ENCODE peak calls at places on chromosome 11, in five cellular contexts. I is upper lobe of left lung, M is K562, Y is HepG2, W is GM12878. X is an unnamed sample.

GRCh38 chr11:9625728-9626127 is 38.1 kb upstream of the SWAP70 start:
- ATAC-seq in Y (no peak), M (peak), I (no peak), W (no peak), X (no peak)

GRCh38 chr11:18332302-18332701 is 9.9 kb downstream of the GTF2H1 start:
- ATAC-seq in W (peak), I (no peak), Y (no peak), M (no peak), X (no peak)

GRCh38 chr11:1298695-1299492 is 10.5 kb downstream of the TOLLIP start:
- ATAC-seq in W (no peak), I (peak), Y (peak), M (peak), X (peak)

GRCh38 chr11:60310407-60310998 is 16.6 kb upstream of the MS4A6E start:
- ATAC-seq in W (peak), M (no peak), I (no peak), Y (no peak), X (peak)

GRCh38 chr11:75225794-75226193 is 14.8 kb upstream of the TPBGL start:
- ATAC-seq in Y (no peak), M (no peak), W (no peak), I (no peak), X (no peak)

GRCh38 chr11:38123673-38124072 is 1525.6 kb upstream of the RAG2 start:
- ATAC-seq in I (no peak), M (no peak), Y (no peak), W (no peak), X (no peak)

GRCh38 chr11:105613183-105613582 is 3.3 kb downstream of the GRIA4 start:
- ATAC-seq in I (no peak), W (no peak), M (no peak), Y (no peak), X (no peak)

GRCh38 chr11:130964393-130964792 is 48.1 kb upstream of the SNX19 start:
- ATAC-seq in I (no peak), W (no peak), M (no peak), Y (no peak), X (no peak)

GRCh38 chr11:748007-748359 is 719 bp downstream of the TALDO1 start:
- ATAC-seq in I (peak), W (peak), Y (peak), M (peak), X (no peak)

GRCh38 chr11:118201966-118202365 is 22.8 kb downstream of the JAML start:
- ATAC-seq in M (no peak), I (no peak), Y (no peak), W (no peak), X (no peak)

GRCh38 chr11:27375370-27375769 is 12.4 kb upstream of the CCDC34 start:
- ATAC-seq in Y (peak), M (no peak), I (no peak), W (no peak), X (no peak)

GRCh38 chr11:113475160-113475761 is at the start of gene DRD2:
- ATAC-seq in Y (peak), W (no peak), I (no peak), M (peak), X (peak)

GRCh38 chr11:68167474-68167873 is 45.6 kb downstream of the KMT5B start:
- ATAC-seq in Y (no peak), W (no peak), M (no peak), I (no peak), X (no peak)

GRCh38 chr11:77002776-77003175 is 31.4 kb upstream of the B3GNT6 start:
- ATAC-seq in W (no peak), Y (no peak), I (no peak), M (no peak), X (no peak)

GRCh38 chr11:46127150-46127638 is 5.9 kb upstream of the PHF21A start:
- ATAC-seq in Y (peak), M (peak), I (peak), W (peak), X (peak)

GRCh38 chr11:2804701-2805387 is 80.7 kb downstream of the CDKN1C start:
- ATAC-seq in W (no peak), M (peak), I (no peak), Y (no peak), X (no peak)

GRCh38 chr11:129937592-129938238 is 42.3 kb upstream of the NFRKB start:
- ATAC-seq in I (no peak), M (no peak), W (no peak), Y (no peak), X (no peak)

GRCh38 chr11:6693342-6694228 is 10.4 kb upstream of the MRPL17 start:
- ATAC-seq in M (peak), I (no peak), Y (no peak), W (no peak), X (peak)

GRCh38 chr11:119109843-119110242 is 2.7 kb downstream of the C2CD2L start:
- ATAC-seq in W (no peak), Y (no peak), M (no peak), I (no peak), X (no peak)

GRCh38 chr11:4626207-4627105 is 10.8 kb upstream of the OR51D1 start:
- ATAC-seq in M (peak), W (peak), I (no peak), Y (peak), X (no peak)
- TF ChIP-seq POLR2AphosphoS5 in M (no peak), W (no peak), I (no peak), Y (no peak), X (no peak)

GRCh38 chr11:61961570-61962212 is 5.7 kb downstream of the FTH1 start:
- ATAC-seq in Y (peak), I (no peak), W (no peak), M (no peak), X (peak)
- TF ChIP-seq EP300 in Y (peak), I (no peak), W (no peak), M (no peak), X (no peak)

DNA sequence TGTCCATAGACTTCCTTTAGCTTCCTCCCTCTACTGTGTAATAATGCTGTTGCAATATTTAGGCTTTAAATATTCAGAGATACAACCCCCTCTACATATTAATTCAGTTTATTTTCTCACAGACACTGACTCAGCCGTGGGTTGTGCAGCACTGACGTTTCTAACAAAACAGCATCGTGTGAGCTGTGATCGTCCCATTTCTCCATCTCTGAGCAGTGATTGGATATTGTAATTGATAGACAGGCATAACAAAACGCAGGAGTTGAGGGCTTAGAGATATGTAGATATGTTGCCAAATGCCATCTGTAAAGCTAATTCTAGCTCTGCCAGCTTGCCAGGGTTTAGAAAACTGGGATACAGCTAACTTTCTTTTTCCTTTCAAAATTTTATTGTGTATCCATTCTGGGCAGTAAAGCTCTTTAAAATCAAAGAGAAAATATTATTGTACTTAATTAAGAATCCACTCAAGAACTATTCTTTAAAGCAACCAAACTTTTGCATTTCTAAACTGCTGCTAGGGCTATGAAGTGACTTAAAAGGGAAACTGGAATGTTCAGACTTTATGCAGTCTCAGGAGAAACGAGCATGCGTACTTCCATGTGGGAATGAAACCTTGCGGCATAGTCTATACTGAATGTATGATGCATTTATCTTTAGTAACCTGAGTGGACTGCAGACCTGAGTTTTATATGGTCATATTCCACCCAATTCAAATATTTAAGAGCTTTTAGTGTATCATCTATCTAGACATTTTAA is 22.7 kb downstream of the BTBD10 start:
- ATAC-seq in M (no peak), I (peak), W (no peak), Y (no peak), X (peak)
- H3K4me3 ChIP-seq in M (no peak), I (peak), W (no peak), Y (no peak), X (peak)

GRCh38 chr11:72812968-72813739 is 1.1 kb upstream of the ATG16L2 start:
- ATAC-seq in M (peak), Y (peak), W (peak), I (peak), X (peak)

GRCh38 chr11:72812604-72812967 is 1.6 kb upstream of the ATG16L2 start:
- ATAC-seq in M (no peak), W (peak), I (no peak), Y (peak), X (no peak)

GRCh38 chr11:72813740-72814138 is 472 bp upstream of the ATG16L2 start:
- ATAC-seq in I (peak), W (peak), M (peak), Y (peak), X (peak)

GRCh38 chr11:72814831-72815618 is 814 bp downstream of the ATG16L2 start:
- ATAC-seq in W (peak), M (peak), Y (peak), I (peak), X (peak)

GRCh38 chr11:72814139-72814830 is at the start of gene ATG16L2:
- ATAC-seq in W (peak), I (peak), Y (peak), M (peak), X (peak)
- TF ChIP-seq POLR2AphosphoS5 in W (peak), I (peak), Y (peak), M (no peak), X (peak)

GRCh38 chr11:97345031-97345430 is 955.2 kb downstream of the JRKL start:
- ATAC-seq in W (no peak), I (no peak), M (no peak), Y (no peak), X (no peak)
- TF ChIP-seq EP300 in W (no peak), I (no peak), M (no peak), Y (no peak), X (no peak)

DNA sequence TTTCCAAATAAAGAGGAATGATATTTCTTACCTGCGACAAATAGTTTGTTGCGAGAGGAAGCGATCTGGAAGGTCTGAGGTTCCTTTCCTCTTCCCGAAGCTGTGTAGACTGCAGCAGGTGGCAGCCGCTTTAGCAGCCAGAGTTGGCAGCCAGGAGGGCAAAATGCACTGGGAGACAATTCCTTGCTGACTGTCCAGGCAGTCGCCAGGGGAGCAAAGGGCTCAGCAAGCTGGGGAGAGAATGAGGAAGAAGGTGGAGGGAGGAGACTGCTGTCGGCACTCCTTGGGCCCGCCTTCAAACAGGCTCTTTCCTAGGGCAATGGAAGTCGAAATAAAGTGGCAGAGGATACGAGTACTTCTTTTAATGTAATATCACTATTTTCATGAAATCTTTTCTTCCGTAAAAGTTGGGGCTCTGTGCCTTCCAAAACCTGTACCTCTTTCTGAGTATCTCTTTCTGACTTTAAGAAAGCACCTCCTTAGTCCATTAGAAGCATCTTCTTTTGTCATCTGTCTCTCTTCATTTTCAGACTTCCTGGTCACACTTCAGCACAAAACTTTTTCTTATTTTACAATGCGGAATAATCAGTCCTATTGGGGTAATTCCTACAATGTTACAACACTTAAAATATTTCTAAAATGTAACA is at the start of gene IL18:
- ATAC-seq in M (peak), W (no peak), Y (no peak), I (peak), X (peak)
- H3K4me3 ChIP-seq in M (peak), W (no peak), Y (no peak), I (peak), X (peak)